ENCODE peak calls at places on chromosomes 1 and 21, in eight cellular contexts. D, E, M, K, Y, N, L and T are unnamed samples.

GRCh38 chr1:108079550-108079949 is 114.6 kb upstream of the VAV3 start:
- DNase-seq in N (no peak), M (no peak), Y (no peak), E (no peak), K (no peak), D (no peak), L (peak; percentile 22), T (no peak)

GRCh38 chr21:36728371-36729111 is 29.6 kb downstream of the SIM2 start:
- DNase-seq in K (no peak), D (no peak), M (no peak), E (no peak), Y (no peak), N (peak; percentile 23), L (no peak), T (no peak)

GRCh38 chr1:154527192-154527591 is 25.0 kb upstream of the SHE start:
- DNase-seq in L (no peak), Y (no peak), N (no peak), E (no peak), M (no peak), K (no peak), D (no peak), T (no peak)

GRCh38 chr1:238485906-238486219 is 595.1 kb upstream of the ZP4 start:
- DNase-seq in D (no peak), N (no peak), Y (no peak), M (no peak), E (peak; percentile 17), L (no peak), K (no peak), T (no peak)

GRCh38 chr1:231919900-231920299 is 293.3 kb downstream of the DISC1 start:
- DNase-seq in N (no peak), E (no peak), M (no peak), Y (no peak), D (no peak), K (no peak), L (no peak), T (no peak)

GRCh38 chr1:101587749-101588148 is 350.9 kb downstream of the S1PR1 start:
- DNase-seq in N (no peak), K (peak; percentile 71), M (peak; percentile 12), L (peak; percentile 29), E (peak; percentile 75), Y (no peak), D (peak; percentile 1), T (peak; percentile 46)

GRCh38 chr1:182122265-182122664 is 60.8 kb upstream of the ZNF648 start:
- DNase-seq in Y (no peak), K (no peak), E (no peak), D (no peak), L (no peak), M (no peak), N (no peak), T (no peak)

GRCh38 chr21:37829043-37829442 is 87.2 kb downstream of the KCNJ6 start:
- DNase-seq in E (no peak), K (no peak), L (peak; percentile 36), D (no peak), M (no peak), Y (no peak), N (no peak), T (no peak)

GRCh38 chr1:42941640-42942330 is 16.9 kb downstream of the SLC2A1 start:
- DNase-seq in N (peak; percentile 84), M (peak; percentile 72), Y (no peak), L (peak; percentile 88), D (peak; percentile 82), K (peak; percentile 86), E (no peak), T (peak; percentile 44)

GRCh38 chr1:30253807-30254440 is 469.5 kb downstream of the MATN1 start:
- DNase-seq in Y (no peak), L (no peak), E (no peak), M (no peak), N (no peak), D (no peak), K (no peak), T (no peak)

GRCh38 chr1:111833334-111833733 is 77.6 kb downstream of the DDX20 start:
- DNase-seq in Y (no peak), D (peak; percentile 13), N (no peak), K (no peak), M (no peak), L (no peak), E (no peak), T (no peak)

GRCh38 chr1:61388586-61388985 is 306.2 kb downstream of the NFIA start:
- DNase-seq in E (no peak), L (no peak), K (no peak), N (no peak), D (peak; percentile 18), Y (no peak), M (no peak), T (no peak)

GRCh38 chr1:37851782-37852210 is 7.6 kb downstream of the MTF1 start:
- DNase-seq in M (no peak), Y (no peak), E (no peak), L (no peak), N (no peak), D (peak; percentile 26), K (no peak), T (no peak)
- TF ChIP-seq POLR2A in M (no peak), Y (no peak), E (no peak), L (no peak), N (no peak), D (no peak), K (no peak), T (no peak)

GRCh38 chr1:151222130-151222529 is 23.8 kb downstream of the PIP5K1A start:
- DNase-seq in D (peak; percentile 33), K (no peak), Y (no peak), L (no peak), M (peak; percentile 30), E (no peak), N (no peak), T (no peak)
- TF ChIP-seq POLR2A in D (no peak), K (no peak), Y (no peak), L (no peak), M (no peak), E (no peak), N (no peak), T (no peak)

DNA sequence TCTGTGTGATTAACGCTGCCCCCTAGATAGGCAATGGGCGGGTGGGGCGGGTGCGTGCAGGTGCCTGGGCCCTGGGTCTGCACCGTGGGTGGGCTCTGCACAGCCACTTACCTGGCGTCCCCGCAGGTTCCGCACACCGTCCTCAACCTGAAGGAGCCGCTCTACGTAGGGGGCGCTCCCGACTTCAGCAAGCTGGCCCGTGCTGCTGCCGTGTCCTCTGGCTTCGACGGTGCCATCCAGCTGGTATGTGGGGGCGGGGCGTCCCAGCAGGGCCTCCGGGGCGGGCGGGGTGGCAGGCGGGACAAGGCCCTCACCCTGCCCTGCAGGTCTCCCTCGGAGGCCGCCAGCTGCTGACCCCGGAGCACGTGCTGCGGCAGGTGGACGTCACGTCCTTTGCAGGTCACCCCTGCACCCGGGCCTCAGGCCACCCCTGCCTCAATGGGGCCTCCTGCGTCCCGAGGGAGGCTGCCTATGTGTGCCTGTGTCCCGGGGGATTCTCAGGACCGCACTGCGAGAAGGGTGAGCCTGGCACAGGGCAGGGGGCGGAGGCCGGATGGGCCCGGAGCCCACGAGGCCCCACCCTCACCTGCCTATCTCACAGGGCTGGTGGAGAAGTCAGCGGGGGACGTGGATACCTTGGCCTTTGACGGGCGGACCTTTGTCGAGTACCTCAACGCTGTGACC is 22.8 kb downstream of the RNF223 start:
- DNase-seq in D (no peak), Y (no peak), K (no peak), E (no peak), N (no peak), M (no peak), L (no peak), T (no peak)
- TF ChIP-seq POLR2A in D (no peak), Y (no peak), K (no peak), E (no peak), N (no peak), M (no peak), L (no peak), T (no peak)

GRCh38 chr1:223887724-223888428 is 42.1 kb upstream of the TP53BP2 start:
- DNase-seq in L (peak; percentile 11), M (peak; percentile 67), N (no peak), K (no peak), D (peak; percentile 99), E (peak; percentile 63), Y (peak; percentile 78), T (peak; percentile 55)
- TF ChIP-seq POLR2A in L (no peak), M (no peak), N (no peak), K (no peak), D (peak; percentile 28), E (no peak), Y (no peak), T (no peak)

GRCh38 chr1:205748398-205749093 is 1.4 kb downstream of the NUCKS1 start:
- DNase-seq in L (no peak), K (no peak), D (peak; percentile 79), M (no peak), N (no peak), Y (no peak), E (no peak), T (peak; percentile 17)

GRCh38 chr1:205749826-205750682 is at the start of gene NUCKS1:
- DNase-seq in D (peak; percentile 100), M (peak; percentile 100), Y (peak; percentile 86), E (peak; percentile 98), N (peak; percentile 98), L (peak; percentile 98), K (peak; percentile 98), T (peak; percentile 100)

GRCh38 chr1:205746757-205747412 is 3.1 kb downstream of the NUCKS1 start:
- DNase-seq in Y (no peak), L (no peak), K (no peak), E (no peak), D (no peak), M (no peak), N (no peak), T (no peak)

GRCh38 chr1:205750683-205751651 is 985 bp upstream of the NUCKS1 start:
- DNase-seq in E (no peak), N (no peak), L (no peak), Y (no peak), D (no peak), K (no peak), M (no peak), T (no peak)

DNA sequence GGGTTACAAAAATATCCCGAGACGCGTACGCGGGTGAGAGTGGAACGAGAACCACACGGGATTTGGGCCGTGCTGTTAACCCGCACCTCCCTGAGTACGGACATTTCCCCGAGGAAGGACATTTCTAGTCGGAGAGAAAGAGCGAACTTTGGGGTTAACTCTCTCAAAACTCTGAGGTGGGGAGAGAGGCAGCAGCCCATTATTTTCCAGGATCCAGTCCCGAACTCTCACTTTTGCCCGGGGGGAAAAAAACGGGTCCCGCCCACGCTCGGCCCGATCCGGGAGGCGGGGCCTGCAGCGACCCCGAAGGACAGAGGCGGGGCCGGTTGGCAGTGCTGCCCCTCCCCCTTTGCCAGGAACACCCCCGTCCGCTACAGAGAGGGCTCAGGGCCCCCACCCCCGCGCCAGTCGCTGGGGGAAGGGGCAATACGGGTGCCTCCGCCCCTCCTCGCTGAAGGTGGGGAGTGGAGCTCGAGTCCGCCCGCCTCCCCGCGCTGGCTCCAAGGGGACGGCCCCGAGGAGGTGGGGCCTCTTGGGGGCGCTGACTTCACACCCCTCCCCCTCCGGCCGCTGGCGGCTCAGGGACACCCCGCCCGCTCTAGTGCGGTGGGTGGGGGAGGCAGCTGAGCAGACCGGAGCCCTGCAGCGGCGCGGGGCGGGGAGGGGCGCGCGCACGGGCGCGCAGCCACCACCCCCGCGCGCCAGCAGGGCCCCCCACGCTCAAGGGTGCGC is 722 bp downstream of the NUCKS1 start:
- DNase-seq in L (peak; percentile 96), D (peak; percentile 95), M (peak; percentile 94), K (peak; percentile 98), N (peak; percentile 95), Y (peak; percentile 91), E (peak; percentile 93), T (peak; percentile 93)
- TF ChIP-seq POLR2A in L (peak; percentile 63), D (no peak), M (peak; percentile 95), K (peak; percentile 68), N (no peak), Y (peak; percentile 40), E (peak; percentile 87), T (peak; percentile 82)

GRCh38 chr1:119635801-119636390 is 12.2 kb downstream of the ZNF697 start:
- DNase-seq in K (no peak), E (no peak), D (peak; percentile 64), Y (no peak), N (no peak), M (no peak), L (no peak), T (no peak)
- TF ChIP-seq POLR2A in K (no peak), E (no peak), D (no peak), Y (no peak), N (no peak), M (no peak), L (no peak), T (no peak)